ENCODE peak calls at places on chromosomes 16 and 17, in five cellular contexts. F is PC-9; T is dorsolateral prefrontal cortex; G is fibroblast of lung; P is CD8-positive, alpha-beta T cell. Y is an unnamed sample.

GRCh38 chr17:50765454-50766221 is 1.7 kb downstream of the ANKRD40CL start:
- DNase-seq in F (no peak), T (no peak), G (no peak), P (no peak), Y (no peak)

GRCh38 chr17:14373587-14374259 is 72.8 kb downstream of the HS3ST3B1 start:
- DNase-seq in F (no peak), T (no peak), G (no peak), P (no peak), Y (no peak)

GRCh38 chr17:73293480-73293911 is 18.3 kb downstream of the CDC42EP4 start:
- DNase-seq in F (peak), T (no peak), G (peak), P (no peak), Y (peak)

GRCh38 chr17:65531508-65532431 is 29.7 kb downstream of the AXIN2 start:
- DNase-seq in F (peak), T (no peak), G (peak), P (no peak), Y (peak)

GRCh38 chr17:76277300-76278267 is 12.4 kb downstream of the UBALD2 start:
- DNase-seq in F (no peak), T (no peak), G (no peak), P (no peak), Y (no peak)

GRCh38 chr16:57530104-57530522 is 6.3 kb downstream of the CCDC102A start:
- DNase-seq in F (no peak), T (no peak), G (peak), P (peak), Y (peak)

GRCh38 chr17:78394209-78394608 is 15.8 kb downstream of the PGS1 start:
- DNase-seq in F (no peak), T (no peak), G (no peak), P (no peak), Y (no peak)

GRCh38 chr16:85650864-85651811 is 37.6 kb downstream of the GINS2 start:
- DNase-seq in F (no peak), T (peak), G (peak), P (no peak), Y (peak)

GRCh38 chr16:10511829-10512228 is 68.6 kb downstream of the EMP2 start:
- DNase-seq in F (no peak), T (no peak), G (no peak), P (no peak), Y (no peak)

GRCh38 chr16:69131167-69131748 is 1.1 kb downstream of the CHTF8 start:
- DNase-seq in F (no peak), T (no peak), G (peak), P (no peak), Y (no peak)

GRCh38 chr17:78774456-78774855 is 7.6 kb downstream of the CYTH1 start:
- DNase-seq in F (no peak), T (no peak), G (no peak), P (no peak), Y (no peak)

GRCh38 chr17:237406-237955 is 56.0 kb upstream of the DOC2B start:
- DNase-seq in F (no peak), T (no peak), G (no peak), P (no peak), Y (no peak)

GRCh38 chr16:35404273-35404672 is 1944.9 kb downstream of the TP53TG3F start:
- DNase-seq in F (no peak), T (no peak), G (no peak), P (no peak), Y (no peak)

GRCh38 chr16:9262941-9263340 is 171.5 kb downstream of the HAPSTR1 start:
- DNase-seq in F (no peak), T (no peak), G (no peak), P (no peak), Y (no peak)

GRCh38 chr16:8260140-8260539 is 330.2 kb downstream of the TMEM114 start:
- DNase-seq in F (no peak), T (no peak), G (no peak), P (no peak), Y (no peak)

GRCh38 chr16:71659471-71659870 is 33.5 kb downstream of the MARVELD3 start:
- DNase-seq in F (no peak), T (no peak), G (no peak), P (no peak), Y (no peak)

GRCh38 chr17:21287703-21288449 is 3.4 kb downstream of the MAP2K3 start:
- DNase-seq in F (peak), T (no peak), G (peak), P (peak), Y (peak)

GRCh38 chr16:15907863-15908478 is 19.6 kb upstream of the CEP20 start:
- DNase-seq in F (peak), T (no peak), G (peak), P (no peak), Y (no peak)

GRCh38 chr17:61581611-61582349 is 9.2 kb downstream of the NACA2 start:
- DNase-seq in F (no peak), T (no peak), G (no peak), P (no peak), Y (no peak)

GRCh38 chr16:19753815-19754643 is 36.0 kb downstream of the IQCK start:
- DNase-seq in F (peak), T (no peak), G (peak), P (no peak), Y (no peak)

GRCh38 chr16:47578573-47578972 is 117.4 kb downstream of the PHKB start:
- DNase-seq in F (peak), T (no peak), G (peak), P (no peak), Y (no peak)

GRCh38 chr16:47666434-47666833 is 205.3 kb downstream of the PHKB start:
- DNase-seq in F (no peak), T (no peak), G (no peak), P (no peak), Y (no peak)

GRCh38 chr17:30337393-30337999 is 3.6 kb upstream of the TMIGD1 start:
- DNase-seq in F (peak), T (no peak), G (no peak), P (no peak), Y (no peak)

GRCh38 chr16:79561729-79562128 is 38.8 kb downstream of the MAF start:
- DNase-seq in F (no peak), T (no peak), G (no peak), P (no peak), Y (no peak)

GRCh38 chr17:41048441-41048840 is 1.3 kb upstream of the KRTAP2-1 start:
- DNase-seq in F (peak), T (no peak), G (peak), P (no peak), Y (no peak)

GRCh38 chr16:88888778-88889387 is 22.4 kb upstream of the PABPN1L start:
- DNase-seq in F (no peak), T (no peak), G (no peak), P (no peak), Y (no peak)

GRCh38 chr16:12239953-12240485 is 263.5 kb downstream of the SNX29 start:
- DNase-seq in F (no peak), T (no peak), G (peak), P (no peak), Y (no peak)

GRCh38 chr17:789160-789840 is 7.1 kb downstream of the MRM3 start:
- DNase-seq in F (no peak), T (no peak), G (peak), P (no peak), Y (peak)

GRCh38 chr17:9050801-9051401 is 29.6 kb downstream of the NTN1 start:
- DNase-seq in F (peak), T (no peak), G (peak), P (no peak), Y (no peak)

GRCh38 chr16:82583415-82583814 is 43.4 kb upstream of the CDH13 start:
- DNase-seq in F (no peak), T (no peak), G (peak), P (no peak), Y (no peak)

GRCh38 chr16:57616871-57617270 is 11.6 kb upstream of the ADGRG1 start:
- DNase-seq in F (no peak), T (no peak), G (no peak), P (no peak), Y (no peak)

GRCh38 chr17:75488693-75489510 is 26.4 kb downstream of the CASKIN2 start:
- DNase-seq in F (no peak), T (no peak), G (no peak), P (no peak), Y (no peak)

GRCh38 chr17:69213059-69213813 is 15.4 kb downstream of the ABCA10 start:
- DNase-seq in F (no peak), T (no peak), G (no peak), P (no peak), Y (no peak)
- TF ChIP-seq CTCF in F (no peak), T (no peak), G (no peak), P (no peak), Y (no peak)

GRCh38 chr17:29155235-29155965 is 24.8 kb downstream of the MYO18A start:
- DNase-seq in F (peak), T (no peak), G (peak), P (no peak), Y (peak)
- H3K27ac ChIP-seq in F (peak), T (peak), G (peak), P (no peak), Y (peak)

DNA sequence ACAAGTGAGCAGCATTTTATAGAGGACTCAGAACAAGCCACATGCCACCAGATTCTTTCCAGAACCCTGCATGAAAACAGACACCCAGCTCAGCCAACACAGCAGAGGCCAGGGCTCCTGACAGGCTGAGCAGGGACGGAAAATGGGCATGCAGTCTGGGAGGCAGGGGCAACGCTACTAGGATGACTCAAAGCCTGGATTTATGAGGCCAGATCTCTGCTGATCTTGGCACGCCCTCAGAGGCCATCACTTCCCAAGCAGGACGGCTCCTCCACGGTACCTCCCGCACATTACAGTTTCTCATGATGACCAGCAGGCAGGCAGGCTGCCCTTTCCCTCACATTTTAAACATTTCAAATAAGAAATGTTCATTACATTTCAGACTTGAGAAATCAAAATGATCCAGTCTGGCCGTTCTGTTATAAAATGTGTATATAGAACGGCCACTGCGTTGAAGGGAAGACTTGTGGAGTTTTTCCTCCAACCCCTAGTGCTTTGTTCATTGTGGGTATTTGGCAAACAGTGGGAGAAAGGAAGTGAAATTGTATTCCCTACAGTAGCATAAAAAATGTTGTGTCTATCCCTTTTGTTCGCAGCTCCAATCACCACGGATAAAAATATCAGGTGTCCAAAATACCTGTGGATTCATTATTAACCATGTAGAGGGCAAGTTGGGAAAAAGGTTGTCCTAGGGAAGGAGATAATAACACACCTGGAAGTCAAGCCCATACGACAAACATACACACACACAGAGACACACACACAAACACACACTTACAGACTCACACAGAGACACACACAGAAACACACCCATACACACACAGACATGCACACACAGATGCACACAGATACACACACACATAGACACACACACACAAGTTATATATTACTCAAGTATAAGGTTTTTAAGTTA is 64.8 kb upstream of the ADAMTS18 start:
- DNase-seq in F (no peak), T (peak), G (peak), P (no peak), Y (peak)
- TF ChIP-seq CTCF in F (no peak), T (no peak), G (no peak), P (no peak), Y (no peak)

DNA sequence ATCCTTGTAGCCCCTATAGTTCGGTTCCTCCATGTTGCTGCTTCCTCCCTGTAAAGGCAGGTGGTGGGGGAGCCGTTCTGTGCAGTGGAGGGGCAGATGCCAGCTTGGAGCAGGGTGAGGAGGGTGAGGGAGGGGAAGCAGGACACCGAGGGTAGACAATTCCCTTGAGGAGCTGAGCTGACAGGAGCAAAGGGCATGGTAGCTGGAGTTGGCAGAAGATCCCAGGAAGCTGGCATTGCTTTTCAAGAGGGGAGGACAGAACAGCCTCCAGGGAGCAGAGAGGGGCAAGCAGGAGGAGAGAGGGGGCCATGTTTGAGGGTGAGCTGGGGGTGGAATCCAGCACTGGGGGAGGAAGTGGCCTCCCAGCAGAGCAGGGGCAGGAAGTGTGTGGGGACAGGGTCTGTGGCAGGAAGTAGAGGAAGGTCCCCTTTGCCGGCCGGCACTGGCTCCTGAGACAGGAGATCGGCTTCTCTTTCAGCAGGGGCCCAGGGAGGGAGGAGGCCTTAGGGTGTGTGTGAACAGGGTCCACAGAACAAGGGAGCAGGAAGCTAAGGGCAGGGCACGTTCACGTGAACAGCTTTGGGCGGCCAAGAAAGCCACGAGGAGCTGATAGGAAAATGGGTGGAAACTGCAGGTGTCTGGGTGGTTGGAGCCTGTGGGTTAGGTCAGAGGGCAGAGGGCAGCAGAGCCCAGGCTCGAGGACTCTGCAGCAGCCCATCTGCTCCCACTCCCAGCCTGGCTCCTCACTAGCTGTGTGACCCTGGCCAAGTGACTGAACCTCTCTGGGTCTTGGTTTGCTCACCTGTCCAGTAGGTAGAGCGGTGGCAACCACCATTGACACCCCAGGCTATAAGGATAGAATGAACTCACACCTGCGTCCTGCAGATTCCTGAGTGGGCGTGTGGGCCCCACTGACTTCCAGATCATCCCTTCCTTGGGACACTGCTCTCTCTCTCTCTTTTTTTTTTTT is 17.5 kb upstream of the SPNS2 start:
- DNase-seq in F (no peak), T (no peak), G (no peak), P (no peak), Y (no peak)
- H3K27ac ChIP-seq in F (peak), T (no peak), G (no peak), P (peak), Y (no peak)

GRCh38 chr16:70508752-70509151 is 14.6 kb downstream of the COG4 start:
- DNase-seq in F (no peak), T (no peak), G (no peak), P (no peak), Y (no peak)
- TF ChIP-seq CTCF in F (peak), T (no peak), G (no peak), P (no peak), Y (no peak)

GRCh38 chr17:39167492-39167891 is 1.5 kb upstream of the ARL5C start:
- DNase-seq in F (no peak), T (no peak), G (no peak), P (no peak), Y (no peak)

GRCh38 chr17:39166437-39167335 is 725 bp upstream of the ARL5C start:
- DNase-seq in F (no peak), T (no peak), G (no peak), P (no peak), Y (no peak)

GRCh38 chr17:39165178-39165843 is 650 bp downstream of the ARL5C start:
- DNase-seq in F (no peak), T (no peak), G (no peak), P (no peak), Y (no peak)

GRCh38 chr17:39164675-39165143 is 1.3 kb downstream of the ARL5C start:
- DNase-seq in F (no peak), T (peak), G (peak), P (peak), Y (peak)

DNA sequence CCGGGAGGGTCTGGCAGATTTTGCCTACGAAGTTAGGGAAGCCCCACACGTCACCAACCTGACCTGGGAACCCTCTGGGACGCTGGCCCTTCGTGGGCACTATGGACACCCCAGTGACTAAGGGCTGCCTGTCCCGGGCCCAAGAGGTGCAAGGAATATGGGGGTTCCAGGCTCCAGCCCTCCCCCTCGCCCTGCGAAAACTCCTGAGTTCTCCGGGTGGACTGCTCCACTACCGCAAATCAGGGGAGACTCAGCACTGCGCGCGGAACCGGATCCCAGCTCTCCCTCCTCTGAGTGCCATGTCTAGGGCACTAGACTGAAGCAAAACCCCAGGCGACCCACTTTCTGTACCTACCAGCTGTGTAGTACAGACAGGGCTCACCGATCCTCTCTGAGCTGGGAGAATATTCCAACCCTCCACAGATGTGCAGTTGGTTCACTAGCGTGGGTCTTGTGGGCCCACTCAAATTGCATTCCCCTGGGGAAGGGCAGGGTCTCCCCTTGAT is at the start of gene ARL5C:
- DNase-seq in F (no peak), T (no peak), G (no peak), P (no peak), Y (no peak)
- H3K27ac ChIP-seq in F (no peak), T (no peak), G (no peak), P (peak), Y (peak)

DNA sequence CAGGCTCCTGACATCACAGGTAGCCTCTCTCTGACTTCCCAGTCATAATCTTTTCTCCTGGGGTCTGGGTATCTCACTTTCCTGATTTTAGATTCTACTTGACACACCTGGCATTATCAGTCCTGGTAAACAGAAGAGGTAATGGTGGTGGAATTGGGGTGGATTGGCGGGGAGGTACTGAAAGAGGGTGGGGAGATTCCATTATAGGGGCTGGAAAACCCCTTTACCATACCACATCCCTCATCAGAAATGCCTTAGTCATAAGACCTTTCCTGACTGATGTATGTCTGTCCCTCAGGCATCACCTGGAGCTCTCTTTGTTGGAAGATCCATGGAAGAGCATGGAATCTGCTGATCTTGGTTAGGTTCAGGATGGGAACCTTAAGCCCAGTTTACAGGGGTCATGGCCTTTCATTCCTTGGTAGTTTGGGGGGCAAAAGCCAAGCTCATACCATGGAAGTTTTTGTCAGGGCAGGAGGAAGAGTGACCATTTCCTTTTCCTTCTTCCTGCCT is 3.1 kb downstream of the ERAL1 start:
- DNase-seq in F (no peak), T (no peak), G (no peak), P (no peak), Y (no peak)
- TF ChIP-seq CTCF in F (no peak), T (no peak), G (no peak), P (no peak), Y (no peak)

GRCh38 chr17:32503251-32504165 is 16.7 kb downstream of the CDK5R1 start:
- DNase-seq in F (no peak), T (no peak), G (peak), P (no peak), Y (no peak)
- H3K27ac ChIP-seq in F (no peak), T (peak), G (no peak), P (peak), Y (no peak)

DNA sequence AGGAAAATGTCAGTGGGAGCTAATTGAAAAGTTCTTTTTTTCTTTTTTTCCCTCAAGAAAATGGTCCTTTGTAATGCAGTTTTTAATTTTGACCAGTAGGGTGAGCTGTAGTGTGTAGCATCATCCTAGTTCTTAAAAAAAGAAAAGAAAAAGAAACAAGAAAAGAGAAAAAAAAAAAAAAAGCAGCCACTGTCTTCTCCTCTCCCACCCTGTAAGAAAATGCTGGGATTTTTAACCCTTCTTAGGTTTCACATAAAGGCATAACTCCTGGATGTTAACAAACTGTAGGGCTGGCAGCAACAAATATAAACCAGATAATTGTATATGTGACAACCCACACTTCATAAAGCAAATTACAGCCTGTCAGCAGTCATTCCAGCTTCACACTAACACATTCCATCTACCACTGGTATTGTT is 78.1 kb downstream of the SKAP1 start:
- DNase-seq in F (peak), T (no peak), G (peak), P (no peak), Y (no peak)
- TF ChIP-seq CTCF in F (peak), T (peak), G (peak), P (peak), Y (peak)

Y was measured in uterus.